ENCODE peak calls at places on chromosomes 7 and 10, in ten cellular contexts. S, J, Z, P, R, B, A, E, U and I are unnamed samples.

GRCh38 chr10:28411648-28412047 is 108.8 kb upstream of the MPP7 start:
- DNase-seq in S (no peak), J (no peak), Z (no peak), P (no peak), R (no peak), B (no peak), A (no peak), E (no peak), U (no peak), I (no peak)

GRCh38 chr10:4262449-4262848 is 477.4 kb upstream of the KLF6 start:
- DNase-seq in S (no peak), J (no peak), Z (no peak), P (no peak), R (no peak), B (no peak), A (no peak), E (no peak), U (no peak), I (no peak)

GRCh38 chr7:28739826-28740225 is 218.3 kb downstream of the TRIL start:
- DNase-seq in S (no peak), J (no peak), Z (no peak), P (no peak), R (no peak), B (no peak), A (no peak), E (no peak), U (no peak), I (no peak)

GRCh38 chr7:1314908-1315450 is 82.3 kb downstream of the UNCX start:
- DNase-seq in S (no peak), J (no peak), Z (no peak), P (no peak), R (no peak), B (no peak), A (no peak), E (no peak), U (no peak), I (no peak)

GRCh38 chr10:58266826-58267712 is 625 bp downstream of the IPMK start:
- DNase-seq in S (peak), J (peak), Z (peak), P (no peak), R (peak), B (peak), A (peak), E (peak), U (peak), I (peak)

GRCh38 chr10:97332586-97333350 is 1.8 kb downstream of the FRAT2 start:
- DNase-seq in S (peak), J (no peak), Z (no peak), P (no peak), R (peak), B (peak), A (no peak), E (no peak), U (peak), I (peak)

GRCh38 chr10:21363087-21363752 is 162.3 kb downstream of the SKIDA1 start:
- DNase-seq in S (no peak), J (no peak), Z (no peak), P (no peak), R (no peak), B (no peak), A (no peak), E (no peak), U (no peak), I (no peak)

GRCh38 chr7:69395072-69395714 is 203.1 kb upstream of the AUTS2 start:
- DNase-seq in S (no peak), J (no peak), Z (no peak), P (peak), R (peak), B (peak), A (no peak), E (no peak), U (no peak), I (no peak)

GRCh38 chr7:38451840-38452239 is 178.4 kb upstream of the TARP start:
- DNase-seq in S (no peak), J (peak), Z (no peak), P (no peak), R (peak), B (peak), A (no peak), E (no peak), U (no peak), I (peak)

GRCh38 chr7:2024227-2024918 is 208.4 kb downstream of the MAD1L1 start:
- DNase-seq in S (peak), J (peak), Z (peak), P (peak), R (peak), B (no peak), A (no peak), E (no peak), U (no peak), I (no peak)

GRCh38 chr10:64115471-64115870 is 594.3 kb downstream of the REEP3 start:
- DNase-seq in S (no peak), J (no peak), Z (no peak), P (no peak), R (no peak), B (no peak), A (no peak), E (no peak), U (no peak), I (no peak)

GRCh38 chr7:151100921-151101320 is 14.6 kb downstream of the AGAP3 start:
- DNase-seq in S (no peak), J (no peak), Z (no peak), P (no peak), R (no peak), B (no peak), A (no peak), E (no peak), U (no peak), I (no peak)

GRCh38 chr7:92421676-92422435 is 25.4 kb upstream of the GATAD1 start:
- DNase-seq in S (no peak), J (peak), Z (no peak), P (no peak), R (no peak), B (peak), A (no peak), E (no peak), U (no peak), I (no peak)

GRCh38 chr10:102714621-102715455 is at the start of gene SFXN2:
- DNase-seq in S (no peak), J (peak), Z (no peak), P (no peak), R (peak), B (no peak), A (peak), E (peak), U (peak), I (no peak)

GRCh38 chr7:106021211-106022067 is 58.4 kb downstream of the CDHR3 start:
- DNase-seq in S (no peak), J (no peak), Z (peak), P (peak), R (no peak), B (no peak), A (no peak), E (no peak), U (no peak), I (peak)

GRCh38 chr10:72821606-72822005 is 71.9 kb upstream of the OIT3 start:
- DNase-seq in S (no peak), J (no peak), Z (no peak), P (no peak), R (no peak), B (no peak), A (no peak), E (no peak), U (no peak), I (no peak)

GRCh38 chr10:48456808-48457761 is 147.8 kb downstream of the ARHGAP22 start:
- DNase-seq in S (no peak), J (no peak), Z (peak), P (no peak), R (no peak), B (no peak), A (no peak), E (no peak), U (peak), I (no peak)

GRCh38 chr7:111499027-111499426 is 63.3 kb downstream of the IMMP2L start:
- DNase-seq in S (no peak), J (no peak), Z (no peak), P (no peak), R (peak), B (peak), A (no peak), E (no peak), U (no peak), I (no peak)

GRCh38 chr7:85688712-85689111 is 501.9 kb upstream of the SEMA3D start:
- DNase-seq in S (no peak), J (no peak), Z (peak), P (no peak), R (no peak), B (no peak), A (no peak), E (no peak), U (no peak), I (peak)

GRCh38 chr7:112001089-112001826 is 204.9 kb downstream of the DOCK4 start:
- DNase-seq in S (no peak), J (no peak), Z (no peak), P (no peak), R (peak), B (peak), A (no peak), E (no peak), U (no peak), I (no peak)

GRCh38 chr7:101978683-101979082 is 161.3 kb downstream of the CUX1 start:
- DNase-seq in S (no peak), J (no peak), Z (no peak), P (no peak), R (no peak), B (no peak), A (no peak), E (no peak), U (no peak), I (no peak)

GRCh38 chr7:106947244-106947728 is 82.2 kb downstream of the PIK3CG start:
- DNase-seq in S (peak), J (peak), Z (no peak), P (peak), R (peak), B (peak), A (peak), E (no peak), U (peak), I (peak)